ENCODE peak calls at places on chromosomes 5 and 9, in four cellular contexts. One of them, this sample, is unnamed.

GRCh38 chr5:150757087-150757649 is 1.6 kb downstream of the DCTN4 start:
- DNase-seq in HEK293T: no peak
- DNase-seq in K562: no peak
- DNase-seq in HepG2: no peak
- DNase-seq in this sample: no peak

GRCh38 chr5:134084166-134084565 is 30.3 kb upstream of the TCF7 start:
- DNase-seq in K562: no peak
- DNase-seq in HEK293T: no peak
- DNase-seq in HepG2: no peak
- DNase-seq in this sample: no peak

GRCh38 chr5:74434124-74434899 is 206.2 kb downstream of the ENC1 start:
- DNase-seq in HepG2: no peak
- DNase-seq in HEK293T: no peak
- DNase-seq in K562: no peak
- DNase-seq in this sample: no peak

GRCh38 chr9:107019216-107019615 is 156.2 kb downstream of the ZNF462 start:
- DNase-seq in K562: no peak
- DNase-seq in HepG2: no peak
- DNase-seq in HEK293T: no peak
- DNase-seq in this sample: no peak

GRCh38 chr5:99037668-99038067 is 108.9 kb upstream of the CHD1 start:
- DNase-seq in HepG2: peak
- DNase-seq in K562: no peak
- DNase-seq in HEK293T: no peak
- DNase-seq in this sample: peak

GRCh38 chr9:127112683-127113539 is 9.5 kb downstream of the ANGPTL2 start:
- DNase-seq in K562: no peak
- DNase-seq in HEK293T: no peak
- DNase-seq in HepG2: no peak
- DNase-seq in this sample: no peak

GRCh38 chr5:149030392-149030791 is 32.5 kb downstream of the SH3TC2 start:
- DNase-seq in K562: no peak
- DNase-seq in HEK293T: no peak
- DNase-seq in HepG2: no peak
- DNase-seq in this sample: no peak

GRCh38 chr5:135324897-135325650 is 74.0 kb downstream of the MACROH2A1 start:
- DNase-seq in K562: peak
- DNase-seq in HepG2: peak
- DNase-seq in HEK293T: no peak
- DNase-seq in this sample: no peak

GRCh38 chr5:150559701-150560100 is 51.8 kb downstream of the NDST1 start:
- DNase-seq in HEK293T: no peak
- DNase-seq in HepG2: no peak
- DNase-seq in K562: no peak
- DNase-seq in this sample: no peak

GRCh38 chr5:88251048-88251711 is 17.5 kb downstream of the TMEM161B start:
- DNase-seq in HEK293T: no peak
- DNase-seq in HepG2: no peak
- DNase-seq in K562: no peak
- DNase-seq in this sample: no peak

DNA sequence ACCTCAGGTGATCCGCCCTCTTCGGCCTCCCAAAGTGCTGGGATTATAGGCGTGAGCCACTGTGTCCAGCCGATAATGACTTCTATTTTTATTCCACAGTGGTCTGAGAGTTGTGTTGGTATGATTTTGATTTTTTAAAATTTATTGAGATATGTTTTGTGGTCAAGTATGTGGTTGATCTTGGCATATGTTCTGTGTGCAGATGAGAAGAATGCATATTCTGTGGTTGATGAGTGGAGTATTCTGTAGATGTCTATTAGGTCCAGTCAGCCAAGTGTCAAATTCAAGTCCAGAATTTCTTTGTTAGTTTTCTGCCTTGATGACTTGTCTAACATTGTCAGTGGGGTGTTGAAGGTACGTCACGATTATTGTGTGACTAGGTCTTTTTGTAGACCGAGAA is 338.2 kb upstream of the TARS1 start:
- DNase-seq in K562: no peak
- DNase-seq in HepG2: no peak
- DNase-seq in HEK293T: no peak
- DNase-seq in this sample: no peak
- TF ChIP-seq ELF4 in K562: no peak
- TF ChIP-seq ELF4 in HepG2: no peak
- TF ChIP-seq ELF4 in HEK293T: no peak
- TF ChIP-seq ELF4 in this sample: no peak

DNA sequence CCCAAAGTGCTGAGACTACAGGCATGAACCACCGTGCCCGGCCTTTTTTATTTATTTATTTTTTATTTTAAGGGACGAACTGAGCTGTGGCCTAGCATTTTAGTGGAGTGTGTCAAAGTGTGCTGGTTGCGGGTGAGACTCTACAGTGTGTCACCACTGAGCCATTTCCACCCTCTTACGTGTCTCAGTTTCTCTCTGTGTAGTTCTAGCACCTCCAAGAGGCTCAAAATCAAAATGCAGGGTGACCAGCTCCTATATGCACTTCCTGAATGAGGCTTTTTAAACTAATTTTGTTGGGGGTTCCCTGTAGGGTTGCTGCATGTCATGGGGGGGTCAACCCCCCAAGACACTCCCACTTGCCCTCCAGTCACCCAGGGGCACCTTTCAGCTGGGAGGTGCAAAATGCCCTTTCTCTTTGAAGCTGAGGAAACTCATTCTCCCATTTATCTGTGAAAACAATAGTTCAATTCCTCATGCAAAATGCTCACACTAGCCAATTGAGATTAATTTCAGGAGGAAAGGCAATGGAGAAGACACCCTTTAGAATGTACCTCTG is 69.3 kb downstream of the COL15A1 start:
- DNase-seq in K562: peak
- DNase-seq in HEK293T: no peak
- DNase-seq in HepG2: no peak
- DNase-seq in this sample: no peak
- TF ChIP-seq ELF4 in K562: no peak
- TF ChIP-seq ELF4 in HEK293T: no peak
- TF ChIP-seq ELF4 in HepG2: no peak
- TF ChIP-seq ELF4 in this sample: no peak

DNA sequence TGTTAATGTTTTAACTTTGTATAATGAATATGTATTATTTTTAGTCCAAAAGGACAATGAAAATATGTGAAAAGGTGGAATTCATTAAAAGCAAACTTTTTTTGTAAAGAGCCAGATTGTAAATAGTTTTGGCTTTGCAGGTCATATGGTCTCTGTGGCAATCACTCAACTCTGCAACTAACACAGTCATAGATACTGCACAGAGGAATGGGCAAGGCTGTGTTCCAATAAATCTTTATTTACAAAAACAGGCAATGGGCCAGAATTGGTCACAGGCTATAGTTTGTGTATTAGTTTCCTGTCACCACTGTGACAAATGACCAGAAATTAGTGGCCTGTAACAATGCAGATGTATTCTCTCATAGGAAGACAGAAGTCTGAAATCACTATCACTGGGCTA is 125.4 kb upstream of the PTCH1 start:
- DNase-seq in K562: no peak
- DNase-seq in HEK293T: no peak
- DNase-seq in HepG2: no peak
- DNase-seq in this sample: no peak
- TF ChIP-seq ELF4 in K562: no peak
- TF ChIP-seq ELF4 in HEK293T: no peak
- TF ChIP-seq ELF4 in HepG2: no peak
- TF ChIP-seq ELF4 in this sample: no peak

GRCh38 chr5:140881889-140882590 is at the start of gene PCDHA13:
- DNase-seq in K562: no peak
- DNase-seq in HEK293T: no peak
- DNase-seq in HepG2: no peak
- DNase-seq in this sample: no peak
- TF ChIP-seq ELF4 in K562: no peak
- TF ChIP-seq ELF4 in HEK293T: no peak
- TF ChIP-seq ELF4 in HepG2: no peak
- TF ChIP-seq ELF4 in this sample: no peak